ENCODE peak calls at places on chromosomes 6 and 20, in five cellular contexts. E is heart left ventricle, J is ovary, S is uterus, O is ELR. G is an unnamed sample.

GRCh38 chr6:129253731-129254130 is 370.8 kb downstream of the LAMA2 start:
- DNase-seq in E (no peak), J (no peak), S (no peak), O (no peak), G (no peak)

GRCh38 chr20:36246410-36246809 is 10.1 kb downstream of the AAR2 start:
- DNase-seq in E (no peak), J (no peak), S (no peak), O (no peak), G (no peak)

GRCh38 chr6:166465671-166466087 is 82.9 kb upstream of the MPC1 start:
- DNase-seq in E (peak), J (no peak), S (peak), O (peak), G (no peak)

GRCh38 chr6:84220809-84221409 is 6.5 kb downstream of the CEP162 start:
- DNase-seq in E (no peak), J (no peak), S (no peak), O (peak), G (no peak)

GRCh38 chr20:25257756-25258462 is 10.0 kb downstream of the PYGB start:
- DNase-seq in E (no peak), J (no peak), S (no peak), O (no peak), G (no peak)

GRCh38 chr6:155495011-155495768 is 39.6 kb upstream of the NOX3 start:
- DNase-seq in E (peak), J (peak), S (peak), O (peak), G (peak)

GRCh38 chr6:145887969-145888368 is 73.4 kb upstream of the FBXO30 start:
- DNase-seq in E (peak), J (no peak), S (no peak), O (peak), G (peak)

GRCh38 chr20:22717466-22717865 is 133.1 kb upstream of the FOXA2 start:
- DNase-seq in E (no peak), J (no peak), S (no peak), O (no peak), G (no peak)

GRCh38 chr6:11366183-11366933 is 133.9 kb upstream of the NEDD9 start:
- DNase-seq in E (no peak), J (no peak), S (no peak), O (no peak), G (no peak)

GRCh38 chr6:87692097-87692496 is 9.9 kb downstream of the AKIRIN2 start:
- DNase-seq in E (no peak), J (no peak), S (no peak), O (no peak), G (no peak)

GRCh38 chr20:57716202-57716601 is 6.4 kb upstream of the PMEPA1 start:
- DNase-seq in E (no peak), J (no peak), S (no peak), O (peak), G (no peak)

GRCh38 chr6:27237089-27237723 is 10.3 kb upstream of the PRSS16 start:
- DNase-seq in E (no peak), J (no peak), S (no peak), O (peak), G (no peak)

GRCh38 chr6:2949536-2950083 is 21.8 kb downstream of the SERPINB6 start:
- DNase-seq in E (no peak), J (no peak), S (no peak), O (no peak), G (no peak)

GRCh38 chr20:57977588-57977987 is 250.9 kb downstream of the ANKRD60 start:
- DNase-seq in E (no peak), J (no peak), S (peak), O (no peak), G (no peak)

GRCh38 chr20:41654884-41655283 is 36.7 kb upstream of the CHD6 start:
- DNase-seq in E (no peak), J (no peak), S (no peak), O (peak), G (no peak)

GRCh38 chr6:150377211-150377781 is 8.5 kb downstream of the IYD start:
- DNase-seq in E (peak), J (no peak), S (no peak), O (no peak), G (no peak)

GRCh38 chr20:3156811-3157619 is 2.6 kb downstream of the FASTKD5 start:
- DNase-seq in E (no peak), J (no peak), S (no peak), O (peak), G (no peak)

GRCh38 chr6:110285306-110286060 is 72.7 kb downstream of the METTL24 start:
- DNase-seq in E (no peak), J (no peak), S (no peak), O (no peak), G (no peak)

GRCh38 chr6:70686548-70687133 is 19.0 kb downstream of the SMAP1 start:
- DNase-seq in E (no peak), J (no peak), S (no peak), O (peak), G (no peak)

GRCh38 chr6:41189968-41190367 is 11.0 kb downstream of the TREML2 start:
- DNase-seq in E (no peak), J (no peak), S (no peak), O (no peak), G (no peak)

GRCh38 chr20:5827098-5827853 is 77.1 kb downstream of the SHLD1 start:
- DNase-seq in E (peak), J (no peak), S (no peak), O (no peak), G (no peak)

GRCh38 chr6:166778046-166778445 is 151.0 kb upstream of the RPS6KA2 start:
- DNase-seq in E (no peak), J (no peak), S (no peak), O (no peak), G (no peak)

GRCh38 chr6:113857565-113858066 is 471 bp downstream of the MARCKS start:
- DNase-seq in E (no peak), J (peak), S (peak), O (peak), G (peak)

GRCh38 chr6:44265003-44265842 is at the start of gene NFKBIE:
- DNase-seq in E (peak), J (peak), S (peak), O (peak), G (peak)

GRCh38 chr6:21082091-21082490 is 511.5 kb upstream of the SOX4 start:
- DNase-seq in E (no peak), J (no peak), S (no peak), O (no peak), G (no peak)

GRCh38 chr6:45478235-45478634 is 100.5 kb upstream of the SUPT3H start:
- DNase-seq in E (no peak), J (no peak), S (no peak), O (peak), G (no peak)

GRCh38 chr20:48737463-48738093 is 90.2 kb downstream of the PREX1 start:
- DNase-seq in E (no peak), J (no peak), S (no peak), O (no peak), G (no peak)

GRCh38 chr6:130365166-130366010 is 429 bp upstream of the TMEM200A start:
- DNase-seq in E (peak), J (peak), S (peak), O (peak), G (no peak)